ENCODE peak calls at places on chromosome 9, in four cellular contexts. Z is CD8-positive, alpha-beta T cell; W is GM23338; E is psoas muscle. U is an unnamed sample.

GRCh38 chr9:28073278-28073677 is 500.0 kb upstream of the C9orf72 start:
- DNase-seq in Z (no peak), W (peak; percentile 84), E (no peak), U (no peak)

GRCh38 chr9:126874546-126875314 is 14.3 kb downstream of the ZBTB34 start:
- DNase-seq in Z (no peak), W (no peak), E (no peak), U (no peak)

GRCh38 chr9:69036319-69036718 is 767 bp downstream of the FXN start:
- DNase-seq in Z (peak; percentile 26), W (peak; percentile 38), E (no peak), U (peak; percentile 3)

GRCh38 chr9:761155-761792 is 80.2 kb upstream of the DMRT1 start:
- DNase-seq in Z (no peak), W (no peak), E (no peak), U (no peak)

GRCh38 chr9:20561542-20561941 is 60.8 kb downstream of the MLLT3 start:
- DNase-seq in Z (no peak), W (no peak), E (no peak), U (no peak)

GRCh38 chr9:84750152-84750865 is 80.8 kb downstream of the NTRK2 start:
- DNase-seq in Z (no peak), W (no peak), E (no peak), U (no peak)

GRCh38 chr9:76215066-76215465 is 179.2 kb downstream of the RFK start:
- DNase-seq in Z (no peak), W (no peak), E (no peak), U (no peak)

GRCh38 chr9:108212179-108212578 is 643.6 kb downstream of the ACTL7B start:
- DNase-seq in Z (no peak), W (peak; percentile 27), E (no peak), U (no peak)

GRCh38 chr9:117737721-117738226 is 33.6 kb downstream of the TLR4 start:
- DNase-seq in Z (no peak), W (no peak), E (peak; percentile 63), U (no peak)

GRCh38 chr9:34603610-34604231 is 8.2 kb downstream of the RPP25L start:
- DNase-seq in Z (peak; percentile 84), W (peak; percentile 90), E (peak; percentile 92), U (peak; percentile 65)

GRCh38 chr9:20623748-20624124 is 1.4 kb upstream of the MLLT3 start:
- DNase-seq in Z (no peak), W (no peak), E (no peak), U (no peak)

DNA sequence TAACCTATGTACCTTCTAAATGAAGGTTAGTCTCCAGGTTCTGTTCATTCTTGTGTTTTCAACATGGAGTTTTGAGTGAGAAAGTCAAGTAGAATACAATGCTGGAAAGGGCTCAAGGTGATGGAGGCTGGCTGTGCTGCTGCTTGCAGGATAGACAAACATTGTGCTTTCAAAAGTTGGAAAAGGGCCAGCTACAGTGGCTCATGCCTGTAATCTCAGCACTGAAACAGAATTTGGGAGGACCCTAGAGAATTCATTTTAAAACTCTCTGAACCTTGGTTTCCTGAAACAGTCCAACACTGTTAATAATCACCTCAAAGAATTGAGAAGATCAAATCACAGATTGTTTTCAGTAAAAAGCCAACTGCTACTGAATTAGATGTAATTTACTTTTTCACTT is 15.4 kb upstream of the IARS1 start:
- DNase-seq in Z (no peak), W (no peak), E (no peak), U (no peak)
- H3K36me3 ChIP-seq in Z (peaks cover 51% of the 10 kb centered on the region), W (peaks cover 68% of the 10 kb centered on the region), E (peaks cover 20% of the 10 kb centered on the region), U (peaks cover 52% of the 10 kb centered on the region)

DNA sequence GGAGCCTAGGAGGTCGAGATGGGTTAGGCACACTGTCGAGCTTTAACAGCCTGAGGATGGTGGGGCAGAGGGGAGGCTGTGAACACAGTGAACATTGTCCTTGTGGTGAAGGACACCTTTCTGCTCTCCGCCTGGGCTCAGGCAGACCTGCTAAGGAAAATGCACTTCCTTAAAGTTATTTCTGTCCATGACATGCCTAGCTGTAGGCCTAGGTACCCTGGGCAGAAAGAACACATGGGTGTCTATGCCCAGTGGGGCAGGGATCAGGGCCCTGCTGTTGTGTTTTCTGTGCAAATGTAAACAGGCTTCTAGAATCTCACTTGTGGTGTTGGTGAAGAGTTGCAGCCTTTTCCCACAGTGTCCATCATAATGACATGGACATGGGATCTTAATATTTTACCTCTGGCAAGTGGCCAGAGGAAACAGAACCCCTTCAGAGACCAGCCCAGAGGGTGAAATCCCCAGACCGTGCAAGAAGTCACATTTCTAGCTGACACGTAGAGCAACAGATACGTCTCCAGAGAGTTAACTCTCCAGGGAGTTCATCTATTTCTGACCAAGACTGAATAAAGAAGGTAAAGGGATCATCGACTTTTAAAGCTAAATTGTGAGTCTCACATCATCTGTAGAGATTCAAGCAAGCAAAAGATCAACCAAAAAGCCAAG is 79.2 kb downstream of the C9orf152 start:
- DNase-seq in Z (no peak), W (no peak), E (no peak), U (no peak)
- H3K4me3 ChIP-seq in Z (no peak overlapping the region), W (no peak overlapping the region), E (peak overlapping the region; percentile 41), U (no peak overlapping the region)

DNA sequence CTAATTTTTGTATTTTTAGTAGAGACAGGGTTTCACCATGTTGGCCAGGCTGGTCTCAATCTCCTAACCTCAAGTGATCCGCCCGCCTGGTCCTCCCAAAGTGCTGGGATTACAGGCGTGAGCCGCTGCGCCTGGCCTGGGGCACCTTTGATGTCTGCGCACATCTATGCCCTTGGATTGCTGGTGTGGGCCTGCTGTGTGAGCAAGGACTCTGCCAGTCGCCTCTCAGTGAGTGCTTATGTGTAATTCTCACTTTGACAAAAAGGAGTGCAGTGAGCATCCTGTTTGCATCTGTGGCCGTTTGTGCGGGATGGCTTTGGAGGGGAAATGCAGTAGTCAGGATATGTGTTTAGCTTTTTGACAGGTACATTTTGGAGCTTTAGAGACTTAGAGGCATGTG is 9.4 kb downstream of the WDR5 start:
- DNase-seq in Z (no peak), W (no peak), E (no peak), U (no peak)
- H3K36me3 ChIP-seq in Z (peaks cover 35% of the 10 kb centered on the region), W (peaks cover 37% of the 10 kb centered on the region), E (peaks cover 14% of the 10 kb centered on the region), U (peaks cover 22% of the 10 kb centered on the region)

DNA sequence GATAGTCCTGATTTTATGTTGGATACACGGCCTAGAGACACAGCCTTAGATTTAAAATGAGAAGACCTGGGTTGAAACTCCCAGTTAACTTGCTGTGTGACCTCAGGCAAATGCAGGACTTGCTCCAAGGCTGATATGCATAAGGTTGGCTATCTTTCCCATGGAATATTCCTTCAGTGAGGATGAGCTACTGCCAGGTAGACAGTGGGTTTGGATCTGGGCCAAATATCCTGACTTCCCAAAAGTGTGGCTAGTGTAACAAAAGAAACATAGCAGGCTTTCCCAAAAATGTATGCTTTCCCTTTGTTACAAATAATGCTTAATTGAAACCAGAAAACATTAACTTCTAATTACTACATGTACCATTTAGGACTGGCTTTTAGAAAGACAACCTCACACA is 697 bp upstream of the XPA start:
- DNase-seq in Z (no peak), W (no peak), E (no peak), U (no peak)
- H3K4me3 ChIP-seq in Z (peak overlapping the region; percentile 68), W (peak overlapping the region; percentile 87), E (peak overlapping the region; percentile 91), U (peak overlapping the region; percentile 78)

DNA sequence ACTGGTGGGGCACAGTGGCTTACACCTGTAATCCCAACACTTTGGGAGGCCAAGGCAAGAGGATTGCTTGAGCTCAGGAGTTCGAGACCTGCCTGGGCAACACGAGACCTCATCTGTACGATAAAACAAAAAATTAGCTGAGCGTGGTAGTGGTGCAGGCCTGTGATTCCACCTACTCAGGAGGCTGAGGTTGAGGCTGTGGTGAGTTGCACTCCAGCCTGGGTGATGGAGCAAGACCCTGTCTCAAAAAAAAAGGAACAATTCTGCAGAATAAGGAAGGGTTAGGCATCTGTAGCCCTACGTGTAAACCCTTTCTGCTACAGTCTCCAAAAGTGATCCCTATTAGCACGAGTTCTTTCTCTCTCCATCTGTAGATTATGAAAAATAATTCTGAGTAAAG is 19.9 kb downstream of the CDC26 start:
- DNase-seq in Z (no peak), W (no peak), E (no peak), U (no peak)
- H3K36me3 ChIP-seq in Z (no peaks in the 10 kb centered on the region), W (peaks cover 13% of the 10 kb centered on the region), E (peaks cover 12% of the 10 kb centered on the region), U (peaks cover 6% of the 10 kb centered on the region)

DNA sequence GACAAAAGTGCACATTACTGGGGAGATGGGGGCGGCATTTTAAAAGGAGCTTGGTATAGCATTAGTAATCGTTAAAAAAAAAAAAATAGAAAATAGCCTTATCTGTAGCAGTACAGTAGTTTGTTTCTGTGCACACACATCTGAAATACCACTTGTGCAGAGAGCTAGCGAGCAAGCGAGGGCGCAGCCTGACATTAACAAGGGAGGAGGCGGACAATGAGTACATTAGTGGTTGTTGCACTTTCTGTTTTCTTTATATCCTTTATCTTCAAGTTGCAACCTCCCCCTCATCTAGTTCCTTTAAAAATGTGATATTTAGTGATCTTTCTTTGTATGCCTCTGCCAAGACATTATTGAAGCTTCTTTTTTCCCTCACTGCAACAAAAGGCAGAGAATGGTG is 880 bp upstream of the PTPDC1 start:
- DNase-seq in Z (no peak), W (no peak), E (no peak), U (no peak)
- H3K4me3 ChIP-seq in Z (no peak overlapping the region), W (no peak overlapping the region), E (no peak overlapping the region), U (no peak overlapping the region)

DNA sequence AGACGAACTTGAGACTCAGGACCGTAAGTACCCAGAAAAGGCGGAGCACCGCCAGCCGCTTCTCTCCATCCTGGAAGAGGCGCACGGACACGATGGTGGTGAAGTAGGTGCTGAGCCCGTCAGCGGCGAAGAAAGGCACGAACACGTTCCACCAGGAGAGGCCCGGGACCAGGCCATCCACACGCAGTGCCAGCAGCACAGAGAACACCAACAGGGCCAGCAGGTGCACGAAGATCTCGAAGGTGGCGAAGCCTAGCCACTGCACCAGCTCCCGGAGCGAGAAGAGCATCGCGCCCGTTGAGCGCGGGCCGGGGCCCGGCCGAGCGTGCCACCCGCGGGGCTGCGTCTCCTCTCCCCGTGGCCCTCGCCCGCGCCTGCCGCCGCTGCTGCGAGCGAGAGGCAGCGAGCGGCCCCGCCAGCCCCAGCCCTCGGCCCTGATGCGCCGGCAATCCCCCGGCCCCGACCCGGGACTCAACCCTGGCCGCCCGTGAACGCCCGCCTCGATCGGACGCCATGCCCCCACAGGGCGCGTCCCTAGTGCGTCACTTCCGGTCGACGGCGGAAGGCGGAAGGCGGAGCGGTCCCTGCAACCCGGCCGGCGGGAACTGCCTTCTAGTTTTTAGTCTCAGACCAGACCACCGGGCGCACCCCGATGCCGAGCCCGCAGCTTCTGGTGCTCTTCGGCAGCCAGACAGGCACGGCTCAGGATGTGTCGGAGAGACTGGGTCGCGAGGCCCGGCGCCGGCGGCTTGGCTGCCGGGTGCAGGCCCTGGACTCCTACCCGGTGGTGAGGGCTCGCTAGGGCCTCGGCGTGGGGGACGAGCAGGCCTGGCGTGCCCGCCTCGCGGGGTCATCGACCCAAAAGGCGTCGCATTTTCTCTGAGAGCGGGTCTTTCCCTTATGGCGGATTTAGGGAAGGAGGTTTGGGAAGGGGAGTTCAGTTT is at the start of the genes NDOR1 and TMEM203:
- DNase-seq in Z (peak; percentile 95), W (peak; percentile 97), E (peak; percentile 96), U (peak; percentile 90)
- H3K36me3 ChIP-seq in Z (no peaks in the 10 kb centered on the region), W (no peaks in the 10 kb centered on the region), E (no peaks in the 10 kb centered on the region), U (peaks cover 5% of the 10 kb centered on the region)

GRCh38 chr9:100472725-100473261 is at the start of gene TMEFF1:
- DNase-seq in Z (peak; percentile 21), W (peak; percentile 91), E (peak; percentile 67), U (peak; percentile 54)

GRCh38 chr9:100474950-100475276 is 2.0 kb downstream of the TMEFF1 start:
- DNase-seq in Z (no peak), W (no peak), E (no peak), U (no peak)

GRCh38 chr9:100474082-100474949 is 1.4 kb downstream of the TMEFF1 start:
- DNase-seq in Z (no peak), W (peak; percentile 54), E (no peak), U (no peak)

GRCh38 chr9:100473271-100474081 is 527 bp downstream of the TMEFF1 start:
- DNase-seq in Z (peak; percentile 12), W (peak; percentile 57), E (peak; percentile 53), U (no peak)

GRCh38 chr9:100472268-100472667 is 681 bp upstream of the TMEFF1 start:
- DNase-seq in Z (no peak), W (no peak), E (no peak), U (no peak)
- H3K4me3 ChIP-seq in Z (no peak overlapping the region), W (peak overlapping the region; percentile 64), E (peak overlapping the region; percentile 83), U (no peak overlapping the region)

U was measured in CD8-positive, alpha-beta memory T cell.